ENCODE peak calls at places on chromosome 20, in ten cellular contexts. V is HEK293T; W is caudate nucleus; Z is heart left ventricle; F is memory B cell; K is C1 segment of cervical spinal cord; D is tibial artery; I is stimulated activated CD4-positive, alpha-beta T cell treated with anti-CD3 and anti-CD28 coated beads, Interleukin-2, amount 100 ng/mL, for 4 hours; B is colonic mucosa; M is HFFc6. E is an unnamed sample.

GRCh38 chr20:32585519-32586127 is 490 bp upstream of the NOL4L start:
- DNase-seq in I (no peak), F (peak), K (no peak), D (no peak), B (no peak), W (no peak), Z (no peak), V (no peak), M (no peak), E (no peak)

GRCh38 chr20:278181-278580 is 12.4 kb downstream of the C20orf96 start:
- DNase-seq in V (no peak), F (no peak), D (no peak), Z (no peak), B (no peak), I (no peak), M (no peak), W (no peak), K (no peak), E (no peak)

GRCh38 chr20:51022803-51023616 is at the start of gene KCNG1:
- DNase-seq in M (peak), I (peak), V (peak), K (peak), F (no peak), Z (peak), B (peak), W (peak), D (no peak), E (peak)

GRCh38 chr20:50240092-50240491 is 49.5 kb downstream of the CEBPB start:
- DNase-seq in B (no peak), Z (no peak), V (no peak), I (no peak), F (no peak), W (no peak), D (no peak), K (no peak), M (no peak), E (no peak)

GRCh38 chr20:63893999-63894357 is 948 bp upstream of the DNAJC5 start:
- DNase-seq in F (no peak), Z (no peak), V (no peak), M (no peak), W (no peak), I (no peak), K (no peak), B (no peak), D (no peak), E (no peak)

GRCh38 chr20:35562541-35563110 is 20.7 kb downstream of the ERGIC3 start:
- DNase-seq in V (no peak), K (no peak), Z (no peak), F (no peak), W (no peak), D (no peak), M (no peak), I (no peak), B (no peak), E (no peak)

GRCh38 chr20:37223053-37223452 is 38.6 kb downstream of the GHRH start:
- DNase-seq in M (peak), B (no peak), V (no peak), W (no peak), D (peak), I (no peak), F (no peak), Z (no peak), K (no peak), E (peak)

GRCh38 chr20:44627364-44628010 is 24.0 kb downstream of the ADA start:
- DNase-seq in D (no peak), V (no peak), I (no peak), W (no peak), F (no peak), B (no peak), M (no peak), Z (no peak), K (no peak), E (no peak)

GRCh38 chr20:35629432-35630145 is 14.0 kb downstream of the SPAG4 start:
- DNase-seq in F (no peak), D (no peak), W (no peak), V (no peak), K (no peak), M (no peak), Z (no peak), B (no peak), I (no peak), E (no peak)

GRCh38 chr20:60215786-60216730 is 257.8 kb downstream of the CDH26 start:
- DNase-seq in M (no peak), Z (no peak), V (no peak), B (no peak), K (no peak), F (no peak), D (no peak), W (peak), I (no peak), E (no peak)

GRCh38 chr20:55685425-55685824 is 319.9 kb downstream of the CBLN4 start:
- DNase-seq in W (no peak), V (no peak), I (no peak), D (no peak), F (no peak), Z (no peak), B (no peak), K (no peak), M (no peak), E (no peak)

GRCh38 chr20:38152175-38153010 is 12.7 kb downstream of the TGM2 start:
- DNase-seq in M (no peak), F (no peak), Z (peak), K (no peak), D (peak), I (no peak), W (no peak), B (peak), V (no peak), E (no peak)

GRCh38 chr20:13525225-13525940 is 113.3 kb downstream of the TASP1 start:
- DNase-seq in F (no peak), B (no peak), I (no peak), K (no peak), D (no peak), W (no peak), V (no peak), M (peak), Z (no peak), E (no peak)

GRCh38 chr20:8640461-8640860 is 428.4 kb upstream of the PLCB4 start:
- DNase-seq in F (no peak), V (no peak), M (no peak), D (no peak), B (no peak), W (peak), Z (no peak), I (no peak), K (no peak), E (no peak)

GRCh38 chr20:51711426-51711825 is 56.8 kb downstream of the ATP9A start:
- DNase-seq in F (no peak), Z (no peak), V (no peak), W (no peak), I (no peak), M (no peak), K (no peak), D (no peak), B (no peak), E (no peak)

GRCh38 chr20:35893942-35894341 is 60.4 kb downstream of the SCAND1 start:
- DNase-seq in V (no peak), Z (no peak), W (no peak), F (no peak), K (no peak), D (no peak), I (no peak), B (no peak), M (no peak), E (no peak)